ENCODE peak calls at places on chromosomes 11 and 22, in nine cellular contexts. One of them, this sample, is unnamed. For H3K4me1, the result is how much of the 10 kb centered on the place peaks cover.

GRCh38 chr22:17087176-17088131 is 2.7 kb downstream of the IL17RA start:
- DNase-seq in A549: no peak
- DNase-seq in neural progenitor cell: no peak
- DNase-seq in adrenal gland: peak
- DNase-seq in hepatocyte: no peak
- DNase-seq in transverse colon: no peak
- DNase-seq in tibial artery: no peak
- DNase-seq in fibroblast of lung: peak
- DNase-seq in SK-N-SH: no peak
- DNase-seq in this sample: no peak

GRCh38 chr11:57279131-57279530 is 42.1 kb upstream of the APLNR start:
- DNase-seq in neural progenitor cell: no peak
- DNase-seq in hepatocyte: no peak
- DNase-seq in transverse colon: no peak
- DNase-seq in SK-N-SH: no peak
- DNase-seq in A549: no peak
- DNase-seq in tibial artery: no peak
- DNase-seq in fibroblast of lung: no peak
- DNase-seq in adrenal gland: no peak
- DNase-seq in this sample: no peak

GRCh38 chr22:18116634-18117033 is 6.0 kb downstream of the TUBA8 start:
- DNase-seq in tibial artery: no peak
- DNase-seq in adrenal gland: no peak
- DNase-seq in fibroblast of lung: no peak
- DNase-seq in neural progenitor cell: no peak
- DNase-seq in SK-N-SH: no peak
- DNase-seq in transverse colon: no peak
- DNase-seq in hepatocyte: no peak
- DNase-seq in A549: no peak
- DNase-seq in this sample: no peak

GRCh38 chr22:30396871-30397655 is at the start of gene SEC14L2:
- DNase-seq in tibial artery: peak
- DNase-seq in fibroblast of lung: peak
- DNase-seq in hepatocyte: peak
- DNase-seq in A549: peak
- DNase-seq in adrenal gland: peak
- DNase-seq in neural progenitor cell: peak
- DNase-seq in transverse colon: peak
- DNase-seq in SK-N-SH: peak
- DNase-seq in this sample: peak

GRCh38 chr11:124896071-124896750 is 1.5 kb downstream of the ROBO4 start:
- DNase-seq in tibial artery: no peak
- DNase-seq in A549: no peak
- DNase-seq in neural progenitor cell: no peak
- DNase-seq in adrenal gland: no peak
- DNase-seq in SK-N-SH: peak
- DNase-seq in fibroblast of lung: peak
- DNase-seq in hepatocyte: no peak
- DNase-seq in transverse colon: no peak
- DNase-seq in this sample: no peak

GRCh38 chr11:121450424-121450823 is 1.7 kb upstream of the SORL1 start:
- DNase-seq in neural progenitor cell: no peak
- DNase-seq in fibroblast of lung: no peak
- DNase-seq in tibial artery: no peak
- DNase-seq in adrenal gland: no peak
- DNase-seq in A549: no peak
- DNase-seq in SK-N-SH: no peak
- DNase-seq in hepatocyte: no peak
- DNase-seq in transverse colon: no peak
- DNase-seq in this sample: no peak

GRCh38 chr22:24833881-24834495 is 28.0 kb downstream of the SGSM1 start:
- DNase-seq in SK-N-SH: no peak
- DNase-seq in A549: no peak
- DNase-seq in neural progenitor cell: no peak
- DNase-seq in fibroblast of lung: no peak
- DNase-seq in adrenal gland: no peak
- DNase-seq in transverse colon: no peak
- DNase-seq in tibial artery: no peak
- DNase-seq in hepatocyte: no peak
- DNase-seq in this sample: no peak

GRCh38 chr11:117961896-117962295 is 24.3 kb upstream of the IL10RA start:
- DNase-seq in neural progenitor cell: no peak
- DNase-seq in A549: no peak
- DNase-seq in hepatocyte: no peak
- DNase-seq in SK-N-SH: no peak
- DNase-seq in tibial artery: no peak
- DNase-seq in adrenal gland: no peak
- DNase-seq in transverse colon: no peak
- DNase-seq in fibroblast of lung: no peak
- DNase-seq in this sample: no peak

GRCh38 chr11:1823376-1824220 is 11.2 kb upstream of the SYT8 start:
- DNase-seq in transverse colon: no peak
- DNase-seq in tibial artery: no peak
- DNase-seq in SK-N-SH: no peak
- DNase-seq in A549: no peak
- DNase-seq in adrenal gland: no peak
- DNase-seq in hepatocyte: no peak
- DNase-seq in neural progenitor cell: no peak
- DNase-seq in fibroblast of lung: no peak
- DNase-seq in this sample: no peak

GRCh38 chr11:74327076-74327475 is 15.6 kb upstream of the P4HA3 start:
- DNase-seq in SK-N-SH: no peak
- DNase-seq in neural progenitor cell: no peak
- DNase-seq in hepatocyte: no peak
- DNase-seq in transverse colon: no peak
- DNase-seq in A549: no peak
- DNase-seq in adrenal gland: no peak
- DNase-seq in fibroblast of lung: no peak
- DNase-seq in tibial artery: no peak
- DNase-seq in this sample: no peak

GRCh38 chr22:41983516-41983915 is 14.3 kb downstream of the SEPTIN3 start:
- DNase-seq in fibroblast of lung: no peak
- DNase-seq in hepatocyte: no peak
- DNase-seq in adrenal gland: no peak
- DNase-seq in transverse colon: no peak
- DNase-seq in A549: no peak
- DNase-seq in neural progenitor cell: no peak
- DNase-seq in SK-N-SH: no peak
- DNase-seq in tibial artery: no peak
- DNase-seq in this sample: no peak

GRCh38 chr11:6298605-6299004 is 21.7 kb downstream of the CAVIN3 start:
- DNase-seq in fibroblast of lung: peak
- DNase-seq in tibial artery: no peak
- DNase-seq in A549: peak
- DNase-seq in hepatocyte: peak
- DNase-seq in adrenal gland: peak
- DNase-seq in transverse colon: peak
- DNase-seq in neural progenitor cell: peak
- DNase-seq in SK-N-SH: peak
- DNase-seq in this sample: no peak

GRCh38 chr11:118265954-118266353 is 1.9 kb upstream of the MPZL2 start:
- DNase-seq in adrenal gland: peak
- DNase-seq in tibial artery: peak
- DNase-seq in fibroblast of lung: no peak
- DNase-seq in neural progenitor cell: no peak
- DNase-seq in A549: no peak
- DNase-seq in hepatocyte: no peak
- DNase-seq in SK-N-SH: no peak
- DNase-seq in transverse colon: peak
- DNase-seq in this sample: peak

GRCh38 chr22:38788417-38788816 is 5.5 kb downstream of the DNAL4 start:
- DNase-seq in adrenal gland: peak
- DNase-seq in neural progenitor cell: no peak
- DNase-seq in hepatocyte: peak
- DNase-seq in transverse colon: no peak
- DNase-seq in A549: peak
- DNase-seq in fibroblast of lung: peak
- DNase-seq in SK-N-SH: peak
- DNase-seq in tibial artery: peak
- DNase-seq in this sample: no peak

GRCh38 chr22:27557554-27558060 is 243.9 kb downstream of the MN1 start:
- DNase-seq in adrenal gland: no peak
- DNase-seq in A549: no peak
- DNase-seq in SK-N-SH: no peak
- DNase-seq in fibroblast of lung: no peak
- DNase-seq in transverse colon: no peak
- DNase-seq in neural progenitor cell: no peak
- DNase-seq in tibial artery: no peak
- DNase-seq in hepatocyte: no peak
- DNase-seq in this sample: no peak

GRCh38 chr11:130165601-130166456 is 6.2 kb downstream of the ST14 start:
- DNase-seq in SK-N-SH: no peak
- DNase-seq in fibroblast of lung: no peak
- DNase-seq in neural progenitor cell: no peak
- DNase-seq in transverse colon: peak
- DNase-seq in tibial artery: peak
- DNase-seq in A549: no peak
- DNase-seq in hepatocyte: no peak
- DNase-seq in adrenal gland: peak
- DNase-seq in this sample: no peak

GRCh38 chr11:2178906-2179494 is 7.4 kb upstream of the TH start:
- DNase-seq in transverse colon: no peak
- DNase-seq in tibial artery: no peak
- DNase-seq in adrenal gland: no peak
- DNase-seq in fibroblast of lung: peak
- DNase-seq in neural progenitor cell: no peak
- DNase-seq in hepatocyte: peak
- DNase-seq in SK-N-SH: no peak
- DNase-seq in A549: peak
- DNase-seq in this sample: no peak

DNA sequence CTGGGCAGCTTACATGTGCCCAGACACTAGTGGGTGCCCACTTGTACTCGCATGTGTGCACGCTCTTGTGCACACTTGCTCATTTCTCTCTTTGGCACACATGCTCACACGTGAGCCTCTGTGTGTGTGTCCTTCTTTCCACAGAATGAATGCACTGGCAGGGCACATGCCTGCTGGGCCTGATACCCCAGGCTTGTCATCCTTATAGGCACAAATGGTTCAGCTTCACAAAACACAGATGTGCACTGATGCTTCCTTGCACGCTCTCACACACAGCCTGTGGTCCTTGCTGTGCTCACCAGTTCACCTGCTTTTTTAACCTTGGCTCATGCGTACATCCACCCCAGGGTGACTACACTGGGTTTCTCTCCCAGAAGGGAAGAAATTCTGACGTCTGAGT is 174.8 kb downstream of the BUD13 start:
- DNase-seq in neural progenitor cell: no peak
- DNase-seq in transverse colon: no peak
- DNase-seq in hepatocyte: no peak
- DNase-seq in tibial artery: no peak
- DNase-seq in adrenal gland: no peak
- DNase-seq in SK-N-SH: no peak
- DNase-seq in A549: no peak
- DNase-seq in fibroblast of lung: no peak
- DNase-seq in this sample: no peak
- H3K4me1 ChIP-seq in neural progenitor cell: under half
- H3K4me1 ChIP-seq in transverse colon: under half
- H3K4me1 ChIP-seq in hepatocyte: under half
- H3K4me1 ChIP-seq in tibial artery: under half
- H3K4me1 ChIP-seq in adrenal gland: under half
- H3K4me1 ChIP-seq in SK-N-SH: under half
- H3K4me1 ChIP-seq in A549: under half
- H3K4me1 ChIP-seq in fibroblast of lung: under half
- H3K4me1 ChIP-seq in this sample: under half

DNA sequence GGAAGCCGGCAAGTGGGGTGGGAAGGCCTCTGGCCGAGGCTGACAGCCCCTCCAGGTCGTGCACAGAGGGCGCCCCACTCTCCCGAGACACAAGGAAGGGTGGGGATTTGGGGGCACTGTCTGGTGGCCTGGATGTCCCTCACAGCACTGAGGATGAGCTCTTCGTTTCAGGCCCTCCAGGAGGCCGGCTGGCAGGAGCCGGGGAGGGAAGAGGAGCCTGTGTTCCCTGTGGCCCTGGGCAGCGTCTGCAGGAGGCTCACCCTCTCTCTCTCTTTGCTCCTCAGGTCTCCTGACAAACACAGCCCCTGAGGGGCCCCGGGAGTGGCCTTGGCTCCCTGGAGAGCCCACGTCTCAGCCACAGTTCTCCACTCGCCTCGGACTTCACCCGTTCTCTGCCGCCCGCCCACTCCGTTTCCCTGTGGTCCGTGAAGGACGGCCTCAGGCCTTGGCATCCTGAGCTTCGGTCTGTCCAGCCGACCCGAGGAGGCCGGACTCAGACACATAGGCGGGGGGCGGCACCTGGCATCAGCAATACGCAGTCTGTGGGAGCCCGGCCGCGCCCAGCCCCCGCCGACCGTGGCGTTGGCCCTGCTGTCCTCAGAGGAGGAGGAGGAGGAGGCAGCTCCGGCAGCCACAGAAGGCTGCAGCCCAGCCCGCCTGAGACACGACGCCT is 1078.0 kb downstream of the BRD1 start:
- DNase-seq in A549: no peak
- DNase-seq in adrenal gland: no peak
- DNase-seq in tibial artery: peak
- DNase-seq in SK-N-SH: no peak
- DNase-seq in fibroblast of lung: no peak
- DNase-seq in neural progenitor cell: no peak
- DNase-seq in transverse colon: no peak
- DNase-seq in hepatocyte: peak
- DNase-seq in this sample: no peak
- H3K27ac ChIP-seq in A549: no peak
- H3K27ac ChIP-seq in adrenal gland: no peak
- H3K27ac ChIP-seq in tibial artery: no peak
- H3K27ac ChIP-seq in SK-N-SH: no peak
- H3K27ac ChIP-seq in fibroblast of lung: no peak
- H3K27ac ChIP-seq in neural progenitor cell: no peak
- H3K27ac ChIP-seq in transverse colon: no peak
- H3K27ac ChIP-seq in hepatocyte: no peak
- H3K27ac ChIP-seq in this sample: no peak

DNA sequence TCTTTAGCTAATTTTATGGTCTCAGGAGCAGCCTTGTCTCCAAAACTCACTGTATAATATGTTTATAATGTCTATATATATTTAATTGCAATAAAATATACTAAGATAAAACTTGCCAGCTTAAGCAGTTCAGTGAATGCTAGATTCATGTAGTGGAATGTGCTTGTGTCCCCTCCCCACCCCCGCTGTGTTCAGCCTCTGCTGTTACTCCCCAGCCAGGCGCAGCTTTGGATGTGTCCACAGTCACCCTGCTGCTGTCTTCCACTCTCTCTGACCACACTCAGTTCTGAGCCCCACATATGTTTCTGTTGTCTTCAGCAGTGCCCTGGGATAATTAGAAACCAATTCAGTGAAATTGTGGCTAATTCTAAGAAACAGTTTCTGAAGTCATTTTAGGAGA is 52.2 kb downstream of the PPFIA1 start:
- DNase-seq in neural progenitor cell: peak
- DNase-seq in adrenal gland: peak
- DNase-seq in SK-N-SH: no peak
- DNase-seq in transverse colon: no peak
- DNase-seq in A549: no peak
- DNase-seq in tibial artery: no peak
- DNase-seq in fibroblast of lung: no peak
- DNase-seq in hepatocyte: no peak
- DNase-seq in this sample: no peak
- H3K4me1 ChIP-seq in neural progenitor cell: half or more
- H3K4me1 ChIP-seq in adrenal gland: under half
- H3K4me1 ChIP-seq in SK-N-SH: under half
- H3K4me1 ChIP-seq in transverse colon: under half
- H3K4me1 ChIP-seq in A549: under half
- H3K4me1 ChIP-seq in tibial artery: under half
- H3K4me1 ChIP-seq in fibroblast of lung: under half
- H3K4me1 ChIP-seq in hepatocyte: under half
- H3K4me1 ChIP-seq in this sample: under half

GRCh38 chr11:68327586-68328370 is 15.4 kb downstream of the LRP5 start:
- DNase-seq in A549: no peak
- DNase-seq in hepatocyte: no peak
- DNase-seq in tibial artery: no peak
- DNase-seq in adrenal gland: peak
- DNase-seq in SK-N-SH: peak
- DNase-seq in neural progenitor cell: no peak
- DNase-seq in fibroblast of lung: no peak
- DNase-seq in transverse colon: no peak
- DNase-seq in this sample: no peak
- H3K27ac ChIP-seq in A549: no peak
- H3K27ac ChIP-seq in hepatocyte: peak
- H3K27ac ChIP-seq in tibial artery: peak
- H3K27ac ChIP-seq in adrenal gland: peak
- H3K27ac ChIP-seq in SK-N-SH: peak
- H3K27ac ChIP-seq in neural progenitor cell: peak
- H3K27ac ChIP-seq in fibroblast of lung: no peak
- H3K27ac ChIP-seq in transverse colon: peak
- H3K27ac ChIP-seq in this sample: peak